ENCODE peak calls at places on chromosomes 16 and 17, in six cellular contexts. H, R, Y, G, J and I are unnamed samples.

GRCh38 chr17:32763855-32764439 is 113.0 kb downstream of the MYO1D start:
- DNase-seq in H (no peak), G (no peak), R (no peak), J (no peak), Y (no peak), I (no peak)

GRCh38 chr16:89620406-89620841 is 7.0 kb downstream of the DPEP1 start:
- DNase-seq in G (no peak), J (no peak), Y (peak; percentile 58), H (no peak), R (no peak), I (no peak)

GRCh38 chr16:31460582-31461002 is 1.3 kb downstream of the ARMC5 start:
- DNase-seq in H (no peak), Y (peak; percentile 66), G (peak; percentile 64), J (no peak), R (no peak), I (no peak)

GRCh38 chr16:20944861-20945390 is 44.4 kb downstream of the LYRM1 start:
- DNase-seq in H (no peak), R (peak; percentile 48), Y (peak; percentile 52), G (no peak), J (no peak), I (no peak)

GRCh38 chr16:31198207-31198882 is 4.2 kb downstream of the PYCARD start:
- DNase-seq in G (no peak), Y (no peak), J (no peak), H (no peak), R (no peak), I (no peak)

GRCh38 chr16:30552956-30553355 is 5.2 kb downstream of the ZNF764 start:
- DNase-seq in R (no peak), Y (no peak), G (no peak), H (no peak), J (no peak), I (no peak)

GRCh38 chr17:51351890-51352289 is 91.5 kb downstream of the UTP18 start:
- DNase-seq in G (peak; percentile 18), R (no peak), Y (peak; percentile 74), J (no peak), H (no peak), I (no peak)

GRCh38 chr16:59198487-59198886 is 464.4 kb upstream of the GOT2 start:
- DNase-seq in G (no peak), H (no peak), J (no peak), Y (no peak), R (no peak), I (no peak)

GRCh38 chr17:45235071-45236001 is 13.7 kb downstream of the FMNL1 start:
- DNase-seq in J (peak; percentile 76), G (peak; percentile 93), Y (peak; percentile 87), R (peak; percentile 74), H (peak; percentile 87), I (peak; percentile 80)

GRCh38 chr17:56310780-56311179 is 157.5 kb downstream of the ANKFN1 start:
- DNase-seq in H (no peak), G (no peak), Y (no peak), J (no peak), R (no peak), I (no peak)

GRCh38 chr16:49876716-49877129 is 20.8 kb upstream of the ZNF423 start:
- DNase-seq in R (peak; percentile 85), G (peak; percentile 77), J (peak; percentile 78), Y (peak; percentile 71), H (peak; percentile 91), I (peak; percentile 93)

GRCh38 chr17:64998436-64999190 is 57.9 kb downstream of the GNA13 start:
- DNase-seq in Y (no peak), G (no peak), J (no peak), R (no peak), H (no peak), I (no peak)

GRCh38 chr16:70395345-70395901 is 43.5 kb downstream of the ST3GAL2 start:
- DNase-seq in Y (peak; percentile 56), G (peak; percentile 79), R (peak; percentile 85), J (peak; percentile 71), H (peak; percentile 77), I (peak; percentile 85)

GRCh38 chr16:80931985-80932720 is 74.5 kb downstream of the CMC2 start:
- DNase-seq in J (peak; percentile 81), R (peak; percentile 25), G (peak; percentile 51), Y (peak; percentile 91), H (peak; percentile 67), I (peak; percentile 60)

GRCh38 chr17:74080936-74081335 is 122.5 kb upstream of the RPL38 start:
- DNase-seq in R (no peak), Y (no peak), H (no peak), G (no peak), J (no peak), I (no peak)

GRCh38 chr16:55115506-55115905 is 184.8 kb downstream of the IRX5 start:
- DNase-seq in G (no peak), J (no peak), R (no peak), Y (no peak), H (no peak), I (no peak)

GRCh38 chr17:31598921-31599571 is 207.6 kb downstream of the RAB11FIP4 start:
- DNase-seq in H (no peak), R (no peak), Y (no peak), J (no peak), G (no peak), I (no peak)

GRCh38 chr17:9166678-9167077 is 145.4 kb downstream of the NTN1 start:
- DNase-seq in Y (no peak), R (no peak), G (no peak), H (no peak), J (no peak), I (no peak)

GRCh38 chr17:6712058-6712853 is 913 bp downstream of the SLC13A5 start:
- DNase-seq in Y (peak; percentile 60), J (no peak), R (no peak), H (peak; percentile 44), G (no peak), I (peak; percentile 19)

DNA sequence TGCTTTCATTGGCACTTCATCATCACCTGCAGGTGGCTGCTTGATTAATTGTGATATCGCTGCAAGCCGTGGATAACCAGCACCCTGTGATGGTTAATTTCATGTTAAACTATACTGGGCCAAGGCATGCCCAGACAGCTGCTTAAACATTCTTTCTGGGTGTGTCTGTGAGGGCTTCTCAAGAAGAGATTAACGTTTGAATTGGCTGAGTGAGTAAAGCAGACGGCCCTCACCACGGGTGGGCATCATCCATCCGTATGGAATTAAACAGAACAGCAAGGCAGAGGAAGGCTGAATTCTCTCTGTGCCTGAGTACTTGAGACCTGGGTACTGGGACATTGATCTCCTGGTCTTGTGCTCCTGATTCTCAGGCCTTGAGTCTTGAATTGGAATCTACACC is 7.1 kb upstream of the ZNF213 start:
- DNase-seq in G (no peak), Y (no peak), H (no peak), R (no peak), J (no peak), I (no peak)
- TF ChIP-seq CTCF in G (no peak), Y (no peak), H (no peak), R (no peak), J (no peak), I (no peak)

GRCh38 chr16:88429387-88430184 is 23.5 kb upstream of the ZFPM1 start:
- DNase-seq in G (no peak), Y (no peak), J (no peak), H (no peak), R (no peak), I (no peak)

GRCh38 chr16:88427376-88427775 is 25.7 kb upstream of the ZFPM1 start:
- DNase-seq in Y (no peak), G (no peak), J (no peak), H (no peak), R (no peak), I (no peak)

GRCh38 chr16:88428156-88428555 is 24.9 kb upstream of the ZFPM1 start:
- DNase-seq in R (no peak), G (no peak), Y (no peak), H (no peak), J (no peak), I (no peak)

GRCh38 chr16:88430185-88430523 is 22.9 kb upstream of the ZFPM1 start:
- DNase-seq in G (no peak), Y (no peak), R (no peak), H (no peak), J (no peak), I (peak; percentile 38)

GRCh38 chr16:88428616-88429386 is 24.3 kb upstream of the ZFPM1 start:
- DNase-seq in Y (no peak), H (no peak), R (no peak), J (no peak), G (no peak), I (no peak)
- TF ChIP-seq CTCF in Y (no peak), H (no peak), R (peak; percentile 16), J (no peak), G (no peak), I (no peak)

DNA sequence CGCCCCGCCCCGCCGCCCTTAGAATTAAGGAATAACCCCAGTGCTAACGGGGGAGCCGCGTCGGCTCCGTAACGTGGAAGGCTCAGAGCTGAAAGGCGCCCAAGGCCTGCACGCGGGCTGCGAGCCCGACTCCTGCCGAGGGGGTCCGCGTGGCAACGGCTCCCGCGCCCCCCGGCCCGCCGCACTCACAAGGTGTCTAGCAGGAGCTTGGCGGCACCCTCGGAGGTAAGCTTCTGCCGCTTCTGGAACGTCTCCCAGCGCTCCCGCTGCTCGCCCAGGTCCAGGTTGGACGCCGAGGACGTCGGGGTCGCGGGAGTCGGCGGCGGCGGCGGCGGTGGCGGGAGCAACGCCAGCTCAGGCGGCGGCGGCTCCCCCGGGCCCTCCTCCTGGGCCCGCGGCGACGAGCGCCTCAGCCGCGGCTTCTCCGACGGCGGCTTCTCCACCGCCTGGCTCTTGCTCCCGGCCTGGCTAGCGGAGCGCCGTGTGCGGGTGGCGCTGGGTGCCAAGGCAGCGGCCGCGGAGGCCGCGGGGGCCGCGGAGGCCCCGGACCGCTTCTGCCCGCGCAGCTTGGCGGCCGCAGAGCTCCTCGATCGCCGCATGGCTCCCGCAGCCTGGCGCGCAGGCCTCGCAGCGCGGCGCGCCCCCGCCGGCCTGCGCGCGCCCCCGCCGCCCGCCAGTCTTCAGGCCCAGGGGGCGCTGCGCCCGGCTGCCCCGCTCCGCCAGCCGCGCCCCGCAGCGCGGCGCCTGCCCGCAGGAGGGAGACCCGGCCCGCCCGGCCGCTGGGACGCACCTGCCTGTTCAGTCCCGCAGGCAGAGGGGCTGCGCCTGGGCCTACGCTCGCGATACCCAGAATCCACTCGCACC is at the start of gene CENPV:
- DNase-seq in Y (peak; percentile 53), J (peak; percentile 42), R (peak; percentile 78), G (peak; percentile 73), H (peak; percentile 73), I (peak; percentile 67)
- TF ChIP-seq CTCF in Y (no peak), J (peak; percentile 43), R (peak; percentile 47), G (no peak), H (no peak), I (no peak)

GRCh38 chr17:20008242-20009051 is 712 bp upstream of the SPECC1 start:
- DNase-seq in R (peak; percentile 47), J (no peak), Y (no peak), G (peak; percentile 17), H (peak; percentile 56), I (peak; percentile 11)

GRCh38 chr17:20010099-20010863 is 1.1 kb downstream of the SPECC1 start:
- DNase-seq in Y (peak; percentile 71), H (no peak), G (peak; percentile 33), R (peak; percentile 59), J (no peak), I (peak; percentile 29)

GRCh38 chr17:20009302-20010098 is at the start of gene SPECC1:
- DNase-seq in Y (no peak), H (peak; percentile 93), G (peak; percentile 81), J (peak; percentile 85), R (peak; percentile 75), I (peak; percentile 96)

GRCh38 chr17:20010886-20011402 is 1.8 kb downstream of the SPECC1 start:
- DNase-seq in Y (no peak), H (no peak), J (no peak), G (no peak), R (no peak), I (no peak)

DNA sequence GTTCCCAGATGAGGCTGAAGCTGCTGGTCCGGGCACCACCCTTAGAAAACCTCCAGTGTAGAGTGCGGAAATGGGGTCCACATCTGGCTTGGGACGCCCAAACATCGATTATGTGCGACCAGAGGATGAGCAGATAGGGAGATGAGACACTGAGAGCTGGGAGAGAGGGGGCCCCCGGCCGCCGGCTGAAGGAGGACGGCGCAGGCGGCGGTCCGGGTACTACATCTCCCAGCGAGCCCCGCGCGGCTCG is 182 bp upstream of the SPECC1 start:
- DNase-seq in G (no peak), R (no peak), J (no peak), H (no peak), Y (peak; percentile 58), I (no peak)
- TF ChIP-seq CTCF in G (no peak), R (no peak), J (no peak), H (no peak), Y (peak; percentile 83), I (peak; percentile 98)